ENCODE peak calls at places on chromosomes 5 and 9, in four cellular contexts. G is RKO, I is Calu3, X is NT2/D1. O is an unnamed sample.
A peak's percentile ranks its signal among the peaks of the same experiment; 100 is the strongest.

GRCh38 chr5:167699434-167699833 is 592.0 kb upstream of the WWC1 start:
- DNase-seq in X (peak; percentile 86), G (peak; percentile 72), I (peak; percentile 79), O (no peak)

GRCh38 chr5:134125195-134126015 is 10.9 kb downstream of the TCF7 start:
- DNase-seq in X (no peak), G (peak; percentile 68), I (peak; percentile 23), O (no peak)

GRCh38 chr9:100292414-100292813 is 60.3 kb downstream of the TEX10 start:
- DNase-seq in G (no peak), I (no peak), X (no peak), O (no peak)

GRCh38 chr9:137077010-137077747 is at the start of gene UAP1L1:
- DNase-seq in G (peak; percentile 87), I (peak; percentile 45), X (no peak), O (peak; percentile 38)

GRCh38 chr9:133889498-133890301 is 102.4 kb downstream of the VAV2 start:
- DNase-seq in X (no peak), I (no peak), G (no peak), O (no peak)

GRCh38 chr9:99416007-99416406 is 193.9 kb downstream of the SEC61B start:
- DNase-seq in I (no peak), X (no peak), G (peak; percentile 47), O (no peak)

GRCh38 chr9:71928376-71928775 is 16.9 kb downstream of the C9orf85 start:
- DNase-seq in X (no peak), I (no peak), G (no peak), O (no peak)

GRCh38 chr9:18331808-18332209 is 142.1 kb upstream of the ADAMTSL1 start:
- DNase-seq in G (no peak), X (no peak), I (no peak), O (no peak)

GRCh38 chr9:13529321-13530104 is 250.0 kb upstream of the MPDZ start:
- DNase-seq in X (no peak), G (no peak), I (no peak), O (peak; percentile 36)

GRCh38 chr5:139228201-139228796 is 30.1 kb upstream of the SIL1 start:
- DNase-seq in I (no peak), X (no peak), G (no peak), O (no peak)

GRCh38 chr5:174849426-174849825 is 125.0 kb downstream of the MSX2 start:
- DNase-seq in X (no peak), G (no peak), I (no peak), O (peak; percentile 20)

GRCh38 chr9:90593646-90594045 is 49.0 kb downstream of the DIRAS2 start:
- DNase-seq in X (no peak), I (no peak), G (no peak), O (no peak)

GRCh38 chr9:128396970-128397613 is 23.6 kb upstream of the CERCAM start:
- DNase-seq in X (no peak), I (no peak), G (no peak), O (no peak)

O was measured in NCI-H1417.